ENCODE peak calls at places on chromosomes 12 and 14, in nine cellular contexts. I is IMR-90; P is neuronal stem cell; M is naive thymus-derived CD4-positive, alpha-beta T cell; E is astrocyte; H is neural progenitor cell; Q is GM23338; W is foreskin keratinocyte; O is adipocyte. F is an unnamed sample.
A peak's percentile ranks its signal among the peaks of the same experiment; 100 is the strongest.

GRCh38 chr14:36315159-36315853 is 5.1 kb downstream of the MBIP start:
- DNase-seq in Q (peak; percentile 20), W (no peak), O (no peak), H (peak; percentile 9), M (no peak), P (no peak), I (no peak), E (no peak), F (no peak)

GRCh38 chr14:60254176-60254575 is 5.2 kb downstream of the PPM1A start:
- DNase-seq in M (no peak), I (no peak), Q (no peak), E (no peak), W (no peak), O (no peak), P (no peak), H (no peak), F (no peak)

GRCh38 chr12:103820881-103821489 is 20.0 kb downstream of the NT5DC3 start:
- DNase-seq in P (no peak), M (no peak), E (no peak), I (no peak), Q (no peak), O (no peak), H (no peak), W (no peak), F (no peak)

GRCh38 chr14:70982204-70982603 is 74.9 kb downstream of the PCNX1 start:
- DNase-seq in E (no peak), O (no peak), H (no peak), Q (no peak), W (no peak), M (no peak), I (no peak), P (no peak), F (no peak)

GRCh38 chr14:74956280-74957072 is 1.1 kb upstream of the PGF start:
- DNase-seq in M (no peak), I (no peak), P (no peak), W (no peak), E (no peak), O (no peak), Q (no peak), H (peak; percentile 61), F (peak; percentile 65)

GRCh38 chr14:72974661-72975060 is 48.4 kb downstream of the DCAF4 start:
- DNase-seq in I (no peak), O (no peak), W (no peak), E (no peak), Q (no peak), H (no peak), P (no peak), M (no peak), F (no peak)

GRCh38 chr14:30333934-30334333 is 225.0 kb upstream of the G2E3 start:
- DNase-seq in Q (no peak), O (no peak), M (no peak), I (peak; percentile 5), H (no peak), W (no peak), P (no peak), E (no peak), F (no peak)

GRCh38 chr12:69570545-69571399 is 14.5 kb upstream of the CCT2 start:
- DNase-seq in M (peak; percentile 57), H (peak; percentile 82), P (peak; percentile 39), W (no peak), O (peak; percentile 85), I (peak; percentile 69), E (peak; percentile 55), Q (peak; percentile 87), F (peak; percentile 62)

GRCh38 chr14:100532154-100532915 is 54.9 kb downstream of the BEGAIN start:
- DNase-seq in E (peak; percentile 81), P (no peak), H (no peak), W (peak; percentile 22), Q (no peak), O (no peak), I (peak; percentile 13), M (no peak), F (peak; percentile 11)

GRCh38 chr12:132398386-132398991 is 69.1 kb upstream of the GALNT9 start:
- DNase-seq in P (no peak), E (no peak), O (no peak), M (no peak), W (no peak), Q (no peak), H (no peak), I (no peak), F (peak; percentile 2)

GRCh38 chr14:88981948-88982347 is 157.5 kb downstream of the TTC8 start:
- DNase-seq in M (no peak), W (no peak), E (no peak), H (no peak), P (no peak), O (no peak), Q (no peak), I (no peak), F (no peak)

GRCh38 chr12:7787574-7788315 is 1.5 kb upstream of the NANOG start:
- DNase-seq in W (no peak), I (no peak), E (no peak), Q (peak; percentile 83), O (no peak), P (no peak), H (peak; percentile 44), M (no peak), F (no peak)

GRCh38 chr12:128408669-128409068 is 141.7 kb downstream of the TMEM132C start:
- DNase-seq in Q (no peak), W (no peak), E (no peak), H (peak; percentile 60), I (no peak), P (no peak), M (no peak), O (no peak), F (no peak)

GRCh38 chr14:48008646-48009045 is 333.2 kb upstream of the MDGA2 start:
- DNase-seq in W (no peak), Q (peak; percentile 8), H (no peak), I (no peak), M (no peak), O (no peak), P (no peak), E (no peak), F (no peak)

GRCh38 chr14:104108570-104109060 is 23.1 kb downstream of the ASPG start:
- DNase-seq in Q (no peak), I (no peak), W (no peak), O (no peak), M (no peak), E (no peak), P (no peak), H (peak; percentile 56), F (no peak)

GRCh38 chr12:49971141-49971540 is 1.6 kb upstream of the AQP6 start:
- DNase-seq in H (no peak), O (no peak), I (no peak), Q (no peak), W (peak; percentile 81), E (no peak), P (no peak), M (no peak), F (peak; percentile 41)
- H3K27me3 ChIP-seq in H (peaks cover 50% of the 10 kb centered on the region), O (peaks cover 46% of the 10 kb centered on the region), I (peaks cover 54% of the 10 kb centered on the region), Q (peaks cover 15% of the 10 kb centered on the region), W (peaks cover 3% of the 10 kb centered on the region), E (peaks cover 15% of the 10 kb centered on the region), P (peaks cover 30% of the 10 kb centered on the region), M (no peaks in the 10 kb centered on the region), F (no peaks in the 10 kb centered on the region)

DNA sequence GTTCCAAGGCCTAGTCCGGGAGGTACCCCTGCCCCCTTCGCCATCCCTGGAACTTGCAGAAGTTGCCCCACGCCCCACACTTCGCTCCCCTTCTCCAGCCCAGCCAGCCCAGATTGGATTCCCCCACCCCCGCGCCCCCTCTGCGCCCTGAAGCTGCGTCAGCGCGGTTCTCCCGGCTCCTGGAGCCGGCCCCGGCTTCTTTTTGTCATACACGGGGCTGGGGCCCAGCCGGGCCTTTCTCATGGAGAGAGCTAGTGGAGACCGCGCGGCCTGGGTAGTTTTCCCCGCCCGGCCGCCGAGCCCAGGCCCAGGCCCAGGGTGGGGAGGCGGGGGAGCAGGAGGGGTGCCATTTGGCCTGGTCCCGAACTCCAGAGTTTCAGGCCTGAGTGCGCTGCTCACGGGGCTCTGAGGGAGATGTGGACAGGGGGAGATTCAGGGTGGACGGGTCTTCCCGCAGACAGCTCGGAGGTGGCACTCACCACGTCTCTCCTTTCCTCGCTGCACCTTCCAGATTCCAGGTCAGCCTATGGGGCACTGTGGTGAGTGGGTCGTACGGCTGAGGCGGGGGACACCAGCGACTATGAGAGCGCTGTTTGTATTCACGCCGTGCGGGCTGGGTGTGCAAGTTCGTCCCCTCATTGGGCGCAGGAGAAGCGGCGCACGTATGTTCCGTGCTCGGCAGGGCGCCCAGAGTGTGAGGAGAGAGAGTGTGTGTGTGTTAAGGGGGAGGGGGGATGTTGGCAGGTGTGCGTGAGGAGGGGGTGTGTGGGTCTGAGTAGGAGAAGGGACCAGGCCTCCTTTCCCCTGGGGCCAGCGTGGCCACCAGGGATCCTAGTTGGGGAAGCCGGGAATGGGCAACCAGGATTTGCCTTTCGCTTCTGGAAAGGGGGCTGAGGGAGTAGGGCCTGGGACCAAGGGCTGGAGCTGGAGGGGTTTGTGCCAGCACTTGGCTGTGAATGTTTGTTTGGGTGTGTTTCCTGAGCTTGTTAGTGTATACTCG is 820 bp upstream of the LHX5 start:
- DNase-seq in Q (peak; percentile 86), W (no peak), H (peak; percentile 79), P (peak; percentile 49), O (no peak), E (no peak), M (no peak), I (no peak), F (no peak)
- H3K27me3 ChIP-seq in Q (peaks cover 97% of the 10 kb centered on the region), W (peaks cover 97% of the 10 kb centered on the region), H (no peaks in the 10 kb centered on the region), P (peaks cover 98% of the 10 kb centered on the region), O (peaks cover 81% of the 10 kb centered on the region), E (peaks cover 84% of the 10 kb centered on the region), M (peaks cover 5% of the 10 kb centered on the region), I (peaks cover 92% of the 10 kb centered on the region), F (no peaks in the 10 kb centered on the region)

GRCh38 chr12:64824500-64825142 is at the start of gene TBC1D30:
- DNase-seq in P (peak; percentile 43), Q (peak; percentile 58), O (peak; percentile 60), E (peak; percentile 10), H (peak; percentile 72), I (peak; percentile 2), M (no peak), W (no peak), F (no peak)
- H3K27me3 ChIP-seq in P (peaks cover 50% of the 10 kb centered on the region), Q (peaks cover 58% of the 10 kb centered on the region), O (peaks cover 39% of the 10 kb centered on the region), E (peaks cover 35% of the 10 kb centered on the region), H (peaks cover 82% of the 10 kb centered on the region), I (peaks cover 42% of the 10 kb centered on the region), M (peaks cover 12% of the 10 kb centered on the region), W (peaks cover 92% of the 10 kb centered on the region), F (peaks cover 55% of the 10 kb centered on the region)

GRCh38 chr12:206746-207440 is 7.1 kb downstream of the SLC6A12 start:
- DNase-seq in I (no peak), H (no peak), W (no peak), E (no peak), M (no peak), O (no peak), P (no peak), Q (no peak), F (no peak)

GRCh38 chr12:204261-204678 is 9.7 kb downstream of the SLC6A12 start:
- DNase-seq in Q (no peak), H (no peak), E (no peak), O (no peak), W (no peak), M (no peak), I (no peak), P (no peak), F (no peak)

GRCh38 chr12:203462-204260 is 10.3 kb downstream of the SLC6A12 start:
- DNase-seq in O (peak; percentile 17), P (peak; percentile 42), Q (peak; percentile 62), H (peak; percentile 82), E (no peak), I (no peak), M (no peak), W (no peak), F (no peak)

GRCh38 chr12:203074-203461 is 10.9 kb downstream of the SLC6A12 start:
- DNase-seq in E (no peak), W (no peak), P (no peak), H (no peak), I (no peak), M (no peak), Q (no peak), O (no peak), F (no peak)

GRCh38 chr12:205026-205425 is 8.9 kb downstream of the SLC6A12 start:
- DNase-seq in I (no peak), H (no peak), O (no peak), P (no peak), E (no peak), W (no peak), M (no peak), Q (no peak), F (no peak)
- H3K27me3 ChIP-seq in I (peaks cover 71% of the 10 kb centered on the region), H (peaks cover 100% of the 10 kb centered on the region), O (peaks cover 48% of the 10 kb centered on the region), P (peaks cover 85% of the 10 kb centered on the region), E (peaks cover 26% of the 10 kb centered on the region), W (peaks cover 57% of the 10 kb centered on the region), M (no peaks in the 10 kb centered on the region), Q (peaks cover 51% of the 10 kb centered on the region), F (peaks cover 66% of the 10 kb centered on the region)